ENCODE peak calls at places on chromosomes 2 and 18, in five cellular contexts. A is endodermal cell; K is lower lobe of right lung; R is CD8-positive, alpha-beta T cell; E is Calu3. Y is an unnamed sample.

GRCh38 chr18:63259581-63259830 is 60.1 kb downstream of the BCL2 start:
- DNase-seq in R (no peak), K (no peak), E (no peak), A (no peak), Y (no peak)

GRCh38 chr2:217650716-217651360 is 352.0 kb downstream of the TNS1 start:
- DNase-seq in K (no peak), A (peak; percentile 91), E (peak; percentile 74), R (no peak), Y (no peak)

GRCh38 chr18:6103758-6104157 is 208.4 kb upstream of the TMEM200C start:
- DNase-seq in A (no peak), E (no peak), R (no peak), K (no peak), Y (no peak)

GRCh38 chr2:68196120-68196716 is 38.5 kb downstream of the PNO1 start:
- DNase-seq in A (no peak), E (no peak), R (no peak), K (no peak), Y (no peak)

GRCh38 chr2:191385416-191386160 is 140.4 kb downstream of the MYO1B start:
- DNase-seq in R (no peak), K (no peak), E (no peak), A (no peak), Y (no peak)

GRCh38 chr2:70907130-70907756 is 28.5 kb upstream of the ATP6V1B1 start:
- DNase-seq in R (no peak), K (no peak), E (no peak), A (peak; percentile 76), Y (no peak)

GRCh38 chr2:1642066-1642861 is 102.1 kb downstream of the PXDN start:
- DNase-seq in E (no peak), K (no peak), A (no peak), R (no peak), Y (no peak)

GRCh38 chr2:165691615-165692014 is 102.4 kb downstream of the GALNT3 start:
- DNase-seq in A (peak; percentile 87), R (no peak), K (no peak), E (no peak), Y (no peak)

GRCh38 chr18:2656237-2657042 is 914 bp downstream of the SMCHD1 start:
- DNase-seq in K (peak; percentile 79), R (peak; percentile 39), A (peak; percentile 70), E (peak; percentile 27), Y (peak; percentile 48)

GRCh38 chr2:24048662-24049484 is 668 bp upstream of the FKBP1B start:
- DNase-seq in A (no peak), E (no peak), K (no peak), R (no peak), Y (no peak)

GRCh38 chr2:74250189-74250631 is 51.8 kb downstream of the MTHFD2 start:
- DNase-seq in E (peak; percentile 54), A (peak; percentile 83), R (peak; percentile 29), K (peak; percentile 57), Y (peak; percentile 43)

DNA sequence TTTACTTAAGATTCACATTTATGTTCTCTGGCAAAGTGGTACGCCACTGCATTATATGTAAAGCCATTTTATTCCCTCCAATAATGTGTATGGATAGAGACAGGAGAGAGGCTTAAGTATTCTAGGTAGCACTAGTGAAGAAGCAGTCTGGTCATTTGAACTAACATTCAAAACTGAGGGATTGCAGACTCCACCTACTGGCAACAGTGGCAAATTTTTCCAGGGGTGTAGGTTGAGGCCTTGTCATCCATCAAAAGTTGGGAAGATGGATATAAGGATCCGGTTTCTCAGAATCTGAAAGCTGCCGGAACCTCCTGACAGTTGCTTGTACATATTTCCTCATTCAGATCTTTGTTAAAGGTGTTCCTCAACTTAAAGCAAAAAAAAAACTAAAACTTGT is 465.5 kb upstream of the FSHR start:
- DNase-seq in A (peak; percentile 58), R (no peak), E (peak; percentile 0), K (no peak), Y (no peak)
- TF ChIP-seq CTCF in A (peak; percentile 74), R (no peak), E (no peak), K (no peak), Y (no peak)

GRCh38 chr2:100321181-100321880 is 970 bp downstream of the LONRF2 start:
- DNase-seq in R (no peak), A (peak; percentile 89), K (peak; percentile 72), E (peak; percentile 82), Y (peak; percentile 31)
- TF ChIP-seq CTCF in R (no peak), A (peak; percentile 71), K (peak; percentile 40), E (peak; percentile 37), Y (no peak)

DNA sequence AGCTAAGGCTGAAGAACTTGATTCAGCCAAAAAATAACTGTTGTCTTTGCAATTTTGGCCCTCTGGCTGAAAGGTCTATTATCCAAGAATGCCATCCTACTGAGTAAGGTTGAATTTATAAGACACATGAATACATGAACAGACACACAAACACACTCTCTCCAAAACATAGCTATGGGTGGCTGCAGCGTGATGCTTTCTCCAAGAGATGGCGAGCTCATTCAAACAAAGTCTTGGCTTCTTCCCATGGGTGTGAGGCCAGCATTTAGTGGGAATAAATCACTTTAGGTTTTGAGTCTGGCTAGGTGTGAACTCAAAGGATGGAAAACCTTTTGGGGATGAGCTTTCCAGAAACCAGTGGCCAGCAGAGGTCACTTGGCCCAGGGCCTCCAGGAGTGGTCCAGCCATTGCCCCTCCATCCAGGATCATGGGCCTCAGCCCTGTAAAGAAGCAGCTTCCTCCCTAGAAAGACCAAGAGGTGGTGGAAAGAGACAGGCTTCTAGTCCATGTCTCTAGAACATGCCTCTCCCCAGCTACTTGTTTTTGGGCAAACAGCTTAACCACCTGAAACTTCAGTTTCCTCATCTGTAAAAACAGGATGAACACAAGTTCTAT is 11.0 kb upstream of the OSR1 start:
- DNase-seq in K (no peak), E (peak; percentile 38), R (no peak), A (peak; percentile 65), Y (no peak)
- TF ChIP-seq CTCF in K (no peak), E (peak; percentile 17), R (no peak), A (peak; percentile 76), Y (no peak)

DNA sequence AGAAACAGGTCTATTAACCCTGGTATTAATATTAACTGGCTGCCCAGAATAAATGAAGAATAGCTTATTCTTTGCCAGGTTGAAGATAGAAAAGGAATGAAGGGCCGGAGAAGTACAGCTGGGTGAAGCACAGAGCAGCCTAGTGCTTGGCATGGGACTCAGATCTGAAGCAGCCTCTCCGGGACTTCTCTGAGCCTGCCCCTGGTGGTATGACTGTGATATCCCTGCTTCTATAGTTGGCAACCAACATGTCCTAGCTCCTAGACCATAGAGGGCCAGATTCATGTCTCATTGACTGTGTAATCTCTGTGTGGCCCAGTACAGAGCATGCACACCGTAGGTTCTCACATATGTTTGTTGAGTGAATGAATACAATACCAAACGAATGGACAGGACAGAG is 107.8 kb downstream of the MSH2 start:
- DNase-seq in K (no peak), E (no peak), R (no peak), A (peak; percentile 68), Y (no peak)
- TF ChIP-seq CTCF in K (no peak), E (no peak), R (no peak), A (peak; percentile 67), Y (no peak)

GRCh38 chr2:112542974-112543760 is 902 bp downstream of the POLR1B start:
- DNase-seq in R (no peak), A (peak; percentile 64), E (peak; percentile 18), K (no peak), Y (no peak)
- TF ChIP-seq CTCF in R (no peak), A (no peak), E (no peak), K (no peak), Y (no peak)